ENCODE peak calls at places on chromosomes 12 and 14, in four cellular contexts. M, Z, R and G are unnamed samples.

GRCh38 chr12:106039242-106039641 is 99.5 kb downstream of the NUAK1 start:
- DNase-seq in R (no peak), M (no peak), Z (no peak), G (no peak)

GRCh38 chr14:62736004-62736403 is 309.3 kb downstream of the KCNH5 start:
- DNase-seq in M (no peak), R (no peak), Z (no peak), G (no peak)

GRCh38 chr12:67519824-67520433 is 128.6 kb upstream of the DYRK2 start:
- DNase-seq in M (peak), R (no peak), Z (no peak), G (no peak)

GRCh38 chr12:31035226-31035625 is 38.4 kb upstream of the DDX11 start:
- DNase-seq in R (no peak), Z (no peak), M (no peak), G (no peak)

GRCh38 chr12:47938093-47938492 is 25.3 kb upstream of the TMEM106C start:
- DNase-seq in Z (no peak), M (no peak), R (no peak), G (no peak)

GRCh38 chr14:64614992-64615391 is 65.2 kb downstream of the PPP1R36 start:
- DNase-seq in R (no peak), Z (no peak), M (no peak), G (no peak)

GRCh38 chr14:94041551-94042346 is 15.6 kb downstream of the OTUB2 start:
- DNase-seq in Z (peak), R (no peak), M (no peak), G (no peak)

GRCh38 chr12:109393437-109394345 is 46.0 kb downstream of the MYO1H start:
- DNase-seq in Z (no peak), M (peak), R (peak), G (peak)

GRCh38 chr12:42097971-42098370 is 46.7 kb downstream of the GXYLT1 start:
- DNase-seq in R (peak), M (no peak), Z (no peak), G (no peak)

GRCh38 chr12:96193725-96194571 is at the start of gene ELK3:
- DNase-seq in M (peak), R (peak), Z (peak), G (peak)

GRCh38 chr12:107571492-107571891 is 114.1 kb upstream of the PWP1 start:
- DNase-seq in M (no peak), Z (no peak), R (no peak), G (no peak)

GRCh38 chr12:114269153-114269552 is 136.8 kb downstream of the TBX5 start:
- DNase-seq in Z (no peak), R (no peak), M (no peak), G (no peak)

GRCh38 chr12:64528616-64529015 is 76.7 kb downstream of the TBK1 start:
- DNase-seq in M (no peak), R (no peak), Z (no peak), G (no peak)

GRCh38 chr14:77498120-77498979 is at the start of gene ISM2:
- DNase-seq in Z (peak), M (no peak), R (no peak), G (peak)

GRCh38 chr12:100114574-100114973 is 28.1 kb downstream of the BLTP3B start:
- DNase-seq in R (no peak), M (no peak), Z (no peak), G (no peak)

GRCh38 chr14:65639216-65639615 is 226.7 kb downstream of the FUT8 start:
- DNase-seq in M (no peak), R (no peak), Z (no peak), G (no peak)

GRCh38 chr12:122368361-122369073 is 54.0 kb downstream of the CLIP1 start:
- DNase-seq in Z (no peak), M (peak), R (no peak), G (no peak)

GRCh38 chr14:60164717-60165546 is at the start of gene DHRS7:
- DNase-seq in R (peak), M (peak), Z (peak), G (peak)

GRCh38 chr12:122449317-122449716 is 26.8 kb upstream of the CLIP1 start:
- DNase-seq in M (no peak), R (no peak), Z (no peak), G (no peak)

GRCh38 chr12:991350-992278 is 591 bp downstream of the ERC1 start:
- DNase-seq in M (no peak), Z (no peak), R (no peak), G (peak)

GRCh38 chr12:103645202-103645601 is 58.1 kb downstream of the STAB2 start:
- DNase-seq in Z (no peak), R (no peak), M (no peak), G (no peak)

GRCh38 chr12:104138747-104139186 is 757 bp upstream of the NFYB start:
- DNase-seq in M (no peak), Z (no peak), R (no peak), G (no peak)

GRCh38 chr14:90355540-90356518 is 24.1 kb upstream of the NRDE2 start:
- DNase-seq in Z (no peak), M (no peak), R (no peak), G (no peak)

GRCh38 chr12:94384030-94384429 is 75.6 kb downstream of the CEP83 start:
- DNase-seq in M (no peak), Z (no peak), R (no peak), G (no peak)

GRCh38 chr12:93379432-93380308 is 1.9 kb downstream of the NUDT4 start:
- DNase-seq in Z (no peak), R (no peak), M (peak), G (no peak)

GRCh38 chr14:28596336-28596735 is 170.3 kb upstream of the FOXG1 start:
- DNase-seq in M (no peak), R (no peak), Z (no peak), G (no peak)

GRCh38 chr12:52249511-52250047 is 16.5 kb downstream of the KRT7 start:
- DNase-seq in M (no peak), Z (no peak), R (no peak), G (no peak)

GRCh38 chr14:73238262-73238852 is 1.1 kb downstream of the PAPLN start:
- DNase-seq in M (no peak), Z (no peak), R (no peak), G (no peak)

GRCh38 chr12:106861984-106862894 is 87.8 kb downstream of the RIC8B start:
- DNase-seq in M (no peak), R (no peak), Z (no peak), G (no peak)

GRCh38 chr14:30874120-30874998 is at the start of gene COCH:
- DNase-seq in R (no peak), Z (peak), M (no peak), G (no peak)

GRCh38 chr14:26925876-26926584 is 328.2 kb upstream of the NOVA1 start:
- DNase-seq in Z (no peak), R (no peak), M (no peak), G (no peak)

GRCh38 chr12:2690348-2691000 is 104.3 kb upstream of the FKBP4 start:
- DNase-seq in M (no peak), Z (no peak), R (no peak), G (no peak)

GRCh38 chr12:121129705-121130147 is 3.0 kb upstream of the P2RX7 start:
- DNase-seq in M (no peak), R (no peak), Z (no peak), G (no peak)

GRCh38 chr14:68147331-68147730 is 327.8 kb downstream of the RAD51B start:
- DNase-seq in R (no peak), Z (no peak), M (no peak), G (no peak)

GRCh38 chr14:58072288-58073071 is 79.5 kb downstream of the ARMH4 start:
- DNase-seq in Z (no peak), M (peak), R (peak), G (no peak)

GRCh38 chr12:70077441-70077840 is 165.8 kb upstream of the CNOT2 start:
- DNase-seq in Z (no peak), M (no peak), R (no peak), G (no peak)

GRCh38 chr12:124979568-124979967 is 9.4 kb downstream of the DHX37 start:
- DNase-seq in R (no peak), Z (no peak), M (no peak), G (no peak)

GRCh38 chr12:59737725-59738463 is 142.1 kb downstream of the SLC16A7 start:
- DNase-seq in R (no peak), Z (no peak), M (no peak), G (no peak)

GRCh38 chr14:66432334-66432733 is 53.8 kb upstream of the CCDC196 start:
- DNase-seq in Z (no peak), R (no peak), M (no peak), G (no peak)